ENCODE peak calls at places on chromosomes 5 and 9, in five cellular contexts. L is CD4-positive, alpha-beta T cell; K is stimulated activated CD8-positive, alpha-beta memory T cell treated with anti-CD3 and anti-CD28 coated beads, Interleukin-4, amount 100 ng/mL, for 48 hours; S is GM12865; F is central memory CD4-positive, alpha-beta T cell. I is an unnamed sample.

GRCh38 chr5:117803533-117803932 is 1184.8 kb downstream of the DTWD2 start:
- DNase-seq in K (no peak), L (no peak), S (no peak), F (no peak), I (no peak)

GRCh38 chr5:132094393-132095076 is 20.9 kb downstream of the CSF2 start:
- DNase-seq in L (no peak), K (no peak), S (no peak), F (no peak), I (no peak)

GRCh38 chr5:14676320-14676719 is 11.8 kb downstream of the OTULIN start:
- DNase-seq in S (peak; percentile 56), L (no peak), K (peak; percentile 63), F (no peak), I (no peak)

GRCh38 chr5:116674881-116675627 is 100.4 kb upstream of the SEMA6A start:
- DNase-seq in L (no peak), F (no peak), S (no peak), K (no peak), I (no peak)

GRCh38 chr5:2906302-2907090 is 155.0 kb upstream of the IRX2 start:
- DNase-seq in L (no peak), S (no peak), K (no peak), F (no peak), I (no peak)

GRCh38 chr9:86667307-86667706 is 280.0 kb downstream of the GAS1 start:
- DNase-seq in S (no peak), K (peak; percentile 31), F (no peak), L (no peak), I (no peak)

GRCh38 chr9:21555911-21556310 is 73.8 kb upstream of the IFNE start:
- DNase-seq in K (no peak), L (no peak), F (no peak), S (no peak), I (no peak)

GRCh38 chr9:124747065-124747464 is 24.0 kb downstream of the NR6A1 start:
- DNase-seq in K (no peak), S (no peak), L (no peak), F (no peak), I (no peak)

GRCh38 chr9:129220771-129221170 is 42.7 kb upstream of the IER5L start:
- DNase-seq in F (no peak), K (no peak), S (peak; percentile 58), L (no peak), I (no peak)

GRCh38 chr5:172361566-172362238 is 78.1 kb upstream of the UBTD2 start:
- DNase-seq in F (no peak), S (peak; percentile 91), L (no peak), K (peak; percentile 29), I (no peak)

GRCh38 chr5:169875091-169875727 is 105.1 kb downstream of the INSYN2B start:
- DNase-seq in F (no peak), K (no peak), S (no peak), L (no peak), I (no peak)

GRCh38 chr9:73081979-73082657 is 69.5 kb upstream of the ANXA1 start:
- DNase-seq in F (no peak), L (no peak), K (no peak), S (peak; percentile 35), I (no peak)

GRCh38 chr9:14441976-14442651 is 128.2 kb upstream of the NFIB start:
- DNase-seq in K (no peak), F (no peak), S (peak; percentile 54), L (no peak), I (no peak)

GRCh38 chr5:80254767-80255424 is 952 bp downstream of the SERINC5 start:
- DNase-seq in L (no peak), K (peak; percentile 54), F (peak; percentile 42), S (peak; percentile 5), I (no peak)

GRCh38 chr5:95712347-95712958 is 18.7 kb upstream of the RHOBTB3 start:
- DNase-seq in F (no peak), K (peak; percentile 65), L (no peak), S (no peak), I (peak; percentile 5)

GRCh38 chr5:82291429-82291828 is 13.3 kb upstream of the RPS23 start:
- DNase-seq in F (no peak), L (no peak), K (no peak), S (no peak), I (no peak)

GRCh38 chr9:108040783-108041182 is 551.2 kb upstream of the KLF4 start:
- DNase-seq in L (no peak), S (no peak), K (no peak), F (no peak), I (no peak)

GRCh38 chr5:7518947-7519560 is 123.1 kb downstream of the ADCY2 start:
- DNase-seq in K (no peak), S (no peak), L (no peak), F (no peak), I (no peak)

I was measured in activated T-helper 9 cell treated with anti-CD3 and anti-CD28 coated beads, Interleukin-2, amount 50 U/mL, for 16 hours.